ENCODE peak calls at places on chromosomes 2 and 18, in six cellular contexts. L is body of pancreas, T is Peyer's patch, G is IMR-90, Q is right lobe of liver, B is GM12892. H is an unnamed sample.

GRCh38 chr2:174344716-174345472 is 10.1 kb downstream of the SP9 start:
- DNase-seq in T (no peak), L (no peak), G (peak; percentile 63), Q (no peak), B (no peak), H (no peak)

GRCh38 chr2:134411828-134412638 is 158.2 kb downstream of the MGAT5 start:
- DNase-seq in B (peak; percentile 26), L (peak; percentile 84), T (peak; percentile 89), Q (peak; percentile 76), G (peak; percentile 86), H (peak; percentile 71)

GRCh38 chr2:71879509-71880184 is 268.0 kb downstream of the CYP26B1 start:
- DNase-seq in G (no peak), T (peak; percentile 37), Q (no peak), B (no peak), L (no peak), H (peak; percentile 76)

GRCh38 chr2:118837067-118837466 is 10.4 kb downstream of the EN1 start:
- DNase-seq in L (no peak), G (no peak), B (no peak), T (no peak), Q (no peak), H (peak; percentile 47)

GRCh38 chr2:167785606-167786005 is 461.8 kb downstream of the STK39 start:
- DNase-seq in T (no peak), G (no peak), B (no peak), L (no peak), Q (no peak), H (no peak)

GRCh38 chr2:42562474-42563144 is 5.8 kb upstream of the MTA3 start:
- DNase-seq in L (peak; percentile 89), B (no peak), Q (peak; percentile 55), T (peak; percentile 82), G (no peak), H (no peak)

GRCh38 chr18:58225101-58225500 is 181.1 kb downstream of the NEDD4L start:
- DNase-seq in B (no peak), Q (no peak), T (no peak), L (no peak), G (no peak), H (no peak)

GRCh38 chr18:47935321-47935720 is 4.9 kb upstream of the SMAD2 start:
- DNase-seq in Q (no peak), L (no peak), B (no peak), G (no peak), T (no peak), H (no peak)

GRCh38 chr18:37889963-37890362 is 324.4 kb upstream of the CELF4 start:
- DNase-seq in B (no peak), Q (no peak), L (no peak), G (no peak), T (no peak), H (no peak)

GRCh38 chr2:69183659-69184058 is 170.7 kb downstream of the ANTXR1 start:
- DNase-seq in B (no peak), L (no peak), G (no peak), Q (no peak), T (no peak), H (no peak)

GRCh38 chr2:138071720-138072719 is 107.7 kb downstream of the HNMT start:
- DNase-seq in G (peak; percentile 43), B (no peak), Q (no peak), T (no peak), L (no peak), H (no peak)

GRCh38 chr2:126783341-126783740 is 115.3 kb upstream of the TEX51 start:
- DNase-seq in G (no peak), Q (no peak), B (no peak), T (no peak), L (no peak), H (no peak)

GRCh38 chr18:500230-500555 is 308 bp downstream of the COLEC12 start:
- DNase-seq in Q (no peak), B (no peak), L (no peak), T (no peak), G (no peak), H (no peak)

GRCh38 chr2:108637304-108637669 is 82.0 kb upstream of the RANBP2 start:
- DNase-seq in Q (no peak), T (peak; percentile 65), G (peak; percentile 96), L (peak; percentile 76), B (no peak), H (no peak)

GRCh38 chr18:51890762-51891161 is 449.2 kb upstream of the DCC start:
- DNase-seq in B (no peak), Q (no peak), G (peak; percentile 0), L (peak; percentile 73), T (peak; percentile 68), H (no peak)

GRCh38 chr18:37259711-37260110 is 305.9 kb downstream of the CELF4 start:
- DNase-seq in G (no peak), T (no peak), L (no peak), B (no peak), Q (no peak), H (no peak)

GRCh38 chr2:185771396-185771795 is 32.8 kb downstream of the FSIP2 start:
- DNase-seq in Q (no peak), L (no peak), T (no peak), B (no peak), G (no peak), H (no peak)

GRCh38 chr2:133641942-133642341 is 73.7 kb upstream of the NCKAP5 start:
- DNase-seq in L (no peak), T (no peak), G (no peak), B (no peak), Q (no peak), H (no peak)

GRCh38 chr2:239745790-239746308 is 279.3 kb downstream of the NDUFA10 start:
- DNase-seq in G (no peak), T (no peak), B (no peak), L (no peak), Q (no peak), H (no peak)

GRCh38 chr2:127454595-127455565 is 36.7 kb downstream of the PROC start:
- DNase-seq in T (peak; percentile 92), B (no peak), L (peak; percentile 87), G (no peak), Q (peak; percentile 94), H (no peak)

GRCh38 chr2:26193578-26194231 is 20.8 kb downstream of the GAREM2 start:
- DNase-seq in B (no peak), L (no peak), G (peak; percentile 62), T (no peak), Q (no peak), H (no peak)

GRCh38 chr18:39051013-39051412 is 1485.4 kb upstream of the CELF4 start:
- DNase-seq in L (no peak), T (no peak), Q (no peak), B (no peak), G (no peak), H (no peak)

GRCh38 chr18:659597-659996 is 2.1 kb downstream of the TYMS start:
- DNase-seq in L (no peak), Q (no peak), B (no peak), T (no peak), G (no peak), H (no peak)

GRCh38 chr2:165376571-165376975 is 92.9 kb upstream of the CSRNP3 start:
- DNase-seq in Q (no peak), G (no peak), T (no peak), L (no peak), B (no peak), H (no peak)
- TF ChIP-seq POLR2A in Q (no peak), G (no peak), T (no peak), L (no peak), B (no peak), H (no peak)

GRCh38 chr2:231452799-231453508 is 11.3 kb downstream of the NCL start:
- DNase-seq in G (no peak), B (no peak), Q (peak; percentile 21), L (peak; percentile 16), T (no peak), H (peak; percentile 71)
- TF ChIP-seq POLR2A in G (no peak), B (peak; percentile 52), Q (no peak), L (peak; percentile 3), T (no peak), H (no peak)

DNA sequence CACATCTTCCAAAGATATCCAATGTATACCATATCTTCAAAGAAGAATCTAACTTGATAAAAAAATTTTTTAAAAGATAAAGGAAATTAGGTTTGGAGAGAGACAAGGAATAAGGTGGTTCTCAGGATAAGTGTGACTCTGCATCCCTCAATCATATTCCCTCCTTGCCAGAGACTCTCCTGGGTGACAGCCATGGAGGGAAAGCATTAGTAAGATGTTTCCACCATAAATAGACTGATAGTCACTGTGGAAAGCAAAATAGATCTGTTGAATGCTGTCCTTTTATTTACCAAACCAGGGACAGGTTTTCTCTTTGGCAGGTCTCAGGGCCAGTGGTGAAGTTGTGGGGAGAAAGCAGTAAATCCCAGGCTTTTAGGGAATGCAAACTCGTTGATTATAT is 107.6 kb downstream of the PRPF40A start:
- DNase-seq in Q (no peak), L (no peak), T (no peak), B (no peak), G (no peak), H (no peak)
- TF ChIP-seq POLR2A in Q (no peak), L (no peak), T (no peak), B (no peak), G (no peak), H (no peak)

GRCh38 chr18:23689031-23689615 is at the start of gene LAMA3:
- DNase-seq in T (peak; percentile 76), Q (peak; percentile 64), G (peak; percentile 11), B (no peak), L (peak; percentile 45), H (peak; percentile 75)
- TF ChIP-seq POLR2A in T (peak; percentile 42), Q (peak; percentile 18), G (no peak), B (no peak), L (peak; percentile 48), H (no peak)